ENCODE peak calls at places on chromosomes 6 and 20, in four cellular contexts. Y is HL-60, W is GM12891, H is GM12878. T is an unnamed sample.

GRCh38 chr6:41013473-41014153 is 25.4 kb downstream of the UNC5CL start:
- DNase-seq in W (no peak), Y (no peak), H (no peak), T (no peak)

GRCh38 chr6:51541847-51542246 is 545.6 kb downstream of the PKHD1 start:
- DNase-seq in W (no peak), Y (no peak), H (no peak), T (no peak)

GRCh38 chr6:15595461-15596173 is 67.2 kb downstream of the DTNBP1 start:
- DNase-seq in Y (peak), H (no peak), W (no peak), T (no peak)

GRCh38 chr6:41056768-41057490 is 3.9 kb downstream of the APOBEC2 start:
- DNase-seq in H (no peak), W (no peak), Y (no peak), T (no peak)

GRCh38 chr6:39377530-39377929 is 55.0 kb upstream of the KCNK16 start:
- DNase-seq in Y (no peak), W (peak), H (no peak), T (no peak)

GRCh38 chr6:45036101-45036500 is 292.0 kb upstream of the RUNX2 start:
- DNase-seq in Y (peak), W (no peak), H (no peak), T (no peak)

GRCh38 chr6:81237226-81237625 is 515.3 kb downstream of the TENT5A start:
- DNase-seq in W (no peak), Y (no peak), H (no peak), T (no peak)

GRCh38 chr6:77893391-77893790 is 240.6 kb downstream of the MEI4 start:
- DNase-seq in Y (no peak), W (no peak), H (no peak), T (no peak)

GRCh38 chr20:18805881-18806280 is 7.7 kb upstream of the SCP2D1 start:
- DNase-seq in Y (no peak), H (no peak), W (no peak), T (no peak)

GRCh38 chr20:22282696-22283095 is 301.7 kb downstream of the FOXA2 start:
- DNase-seq in W (no peak), Y (no peak), H (no peak), T (peak)

GRCh38 chr20:59598625-59599310 is 5.6 kb upstream of the PHACTR3 start:
- DNase-seq in Y (peak), W (peak), H (peak), T (peak)

GRCh38 chr6:165889636-165890403 is 226.8 kb upstream of the PDE10A start:
- DNase-seq in Y (no peak), W (no peak), H (no peak), T (no peak)

GRCh38 chr6:167564416-167565250 is 239.7 kb downstream of the TTLL2 start:
- DNase-seq in H (no peak), Y (no peak), W (no peak), T (no peak)

GRCh38 chr6:45658396-45658795 is 280.7 kb upstream of the SUPT3H start:
- DNase-seq in Y (no peak), W (no peak), H (no peak), T (no peak)

GRCh38 chr20:17556842-17557674 is 12.8 kb upstream of the DSTN start:
- DNase-seq in Y (no peak), W (no peak), H (no peak), T (no peak)

GRCh38 chr6:138544521-138544920 is 45.2 kb upstream of the NHSL1 start:
- DNase-seq in H (no peak), W (no peak), Y (no peak), T (no peak)

GRCh38 chr6:108080010-108080780 is 5.7 kb upstream of the OSTM1 start:
- DNase-seq in H (no peak), Y (no peak), W (no peak), T (no peak)

GRCh38 chr6:156777577-156777865 is 343 bp downstream of the ARID1B start:
- DNase-seq in W (no peak), Y (no peak), H (no peak), T (peak)

GRCh38 chr20:13396036-13396435 is 175.0 kb downstream of the ISM1 start:
- DNase-seq in Y (no peak), H (no peak), W (no peak), T (no peak)

GRCh38 chr6:79076160-79076559 is 1.9 kb downstream of the PHIP start:
- DNase-seq in W (no peak), H (no peak), Y (no peak), T (no peak)

GRCh38 chr6:19892250-19892649 is 55.1 kb downstream of the ID4 start:
- DNase-seq in Y (no peak), H (no peak), W (no peak), T (no peak)

GRCh38 chr6:5866547-5867051 is 140.1 kb downstream of the NRN1 start:
- DNase-seq in H (no peak), W (no peak), Y (no peak), T (no peak)
- TF ChIP-seq SPI1 in H (no peak), W (no peak), Y (no peak), T (no peak)

DNA sequence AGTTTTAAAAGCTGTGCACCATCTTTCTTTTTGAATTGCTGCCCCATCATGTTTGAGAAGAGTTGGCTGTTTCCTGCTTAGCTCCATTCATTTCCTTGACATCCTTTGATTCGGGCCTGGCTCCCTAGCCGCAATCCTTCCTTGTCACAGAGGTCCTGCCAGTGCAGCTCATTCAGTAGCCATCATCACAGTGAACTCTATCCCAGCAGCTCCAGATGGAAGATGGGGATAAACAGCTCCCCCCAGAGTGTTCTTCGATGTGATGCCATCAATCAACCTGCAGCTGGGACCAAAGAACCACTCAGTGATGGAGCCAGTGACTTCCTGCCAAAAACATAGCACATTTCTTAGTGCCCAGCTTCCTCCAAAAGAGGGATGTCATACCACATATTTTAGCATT is 158.8 kb downstream of the FRK start:
- DNase-seq in W (no peak), H (no peak), Y (no peak), T (no peak)
- TF ChIP-seq SPI1 in W (no peak), H (no peak), Y (no peak), T (no peak)

GRCh38 chr6:148169701-148170100 is 172.9 kb upstream of the SASH1 start:
- DNase-seq in H (no peak), W (no peak), Y (no peak), T (no peak)
- TF ChIP-seq SPI1 in H (no peak), W (no peak), Y (no peak), T (no peak)

GRCh38 chr6:42104095-42104806 is 38.2 kb downstream of the C6orf132 start:
- DNase-seq in W (peak), H (peak), Y (peak), T (peak)
- TF ChIP-seq SPI1 in W (no peak), H (no peak), Y (no peak), T (no peak)

T was measured in K562.